ENCODE peak calls at places on chromosomes 3 and 15, in ten cellular contexts. One of them, this sample, is unnamed.
A peak's percentile ranks its signal among the peaks of the same experiment; 100 is the strongest.

GRCh38 chr3:188106006-188106405 is 48.0 kb upstream of the LPP start:
- DNase-seq in cardiac fibroblast: no peak
- DNase-seq in C1 segment of cervical spinal cord: no peak
- DNase-seq in central memory CD4-positive, alpha-beta T cell: no peak
- DNase-seq in IMR-90: no peak
- DNase-seq in activated CD8-positive, alpha-beta T cell treated with anti-CD3 and anti-CD28 coated beads for 36 hours: no peak
- DNase-seq in heart right ventricle: no peak
- DNase-seq in T47D: no peak
- DNase-seq in NCI-H345: no peak
- DNase-seq in tibial artery: no peak
- DNase-seq in this sample: no peak

GRCh38 chr15:31266712-31267111 is 59.9 kb upstream of the KLF13 start:
- DNase-seq in NCI-H345: no peak
- DNase-seq in IMR-90: no peak
- DNase-seq in central memory CD4-positive, alpha-beta T cell: no peak
- DNase-seq in T47D: no peak
- DNase-seq in heart right ventricle: peak; percentile 7
- DNase-seq in activated CD8-positive, alpha-beta T cell treated with anti-CD3 and anti-CD28 coated beads for 36 hours: no peak
- DNase-seq in tibial artery: peak; percentile 63
- DNase-seq in C1 segment of cervical spinal cord: no peak
- DNase-seq in cardiac fibroblast: no peak
- DNase-seq in this sample: no peak

GRCh38 chr3:44208086-44208485 is 33.6 kb upstream of the TOPAZ1 start:
- DNase-seq in NCI-H345: no peak
- DNase-seq in C1 segment of cervical spinal cord: no peak
- DNase-seq in T47D: no peak
- DNase-seq in activated CD8-positive, alpha-beta T cell treated with anti-CD3 and anti-CD28 coated beads for 36 hours: no peak
- DNase-seq in cardiac fibroblast: no peak
- DNase-seq in heart right ventricle: no peak
- DNase-seq in tibial artery: no peak
- DNase-seq in IMR-90: no peak
- DNase-seq in central memory CD4-positive, alpha-beta T cell: peak; percentile 24
- DNase-seq in this sample: no peak

GRCh38 chr15:100781061-100781960 is 98.3 kb upstream of the ALDH1A3 start:
- DNase-seq in T47D: no peak
- DNase-seq in NCI-H345: no peak
- DNase-seq in tibial artery: peak; percentile 51
- DNase-seq in central memory CD4-positive, alpha-beta T cell: no peak
- DNase-seq in heart right ventricle: peak; percentile 1
- DNase-seq in cardiac fibroblast: no peak
- DNase-seq in IMR-90: no peak
- DNase-seq in activated CD8-positive, alpha-beta T cell treated with anti-CD3 and anti-CD28 coated beads for 36 hours: no peak
- DNase-seq in C1 segment of cervical spinal cord: no peak
- DNase-seq in this sample: no peak

GRCh38 chr3:194265505-194265892 is 85.6 kb downstream of the CPN2 start:
- DNase-seq in IMR-90: peak; percentile 93
- DNase-seq in tibial artery: peak; percentile 95
- DNase-seq in C1 segment of cervical spinal cord: peak; percentile 34
- DNase-seq in cardiac fibroblast: peak; percentile 99
- DNase-seq in T47D: peak; percentile 71
- DNase-seq in central memory CD4-positive, alpha-beta T cell: no peak
- DNase-seq in NCI-H345: no peak
- DNase-seq in activated CD8-positive, alpha-beta T cell treated with anti-CD3 and anti-CD28 coated beads for 36 hours: no peak
- DNase-seq in heart right ventricle: peak; percentile 94
- DNase-seq in this sample: peak; percentile 93

GRCh38 chr3:116423365-116423764 is 21.9 kb downstream of the LSAMP start:
- DNase-seq in NCI-H345: peak; percentile 3
- DNase-seq in central memory CD4-positive, alpha-beta T cell: no peak
- DNase-seq in tibial artery: no peak
- DNase-seq in cardiac fibroblast: no peak
- DNase-seq in C1 segment of cervical spinal cord: peak; percentile 16
- DNase-seq in activated CD8-positive, alpha-beta T cell treated with anti-CD3 and anti-CD28 coated beads for 36 hours: no peak
- DNase-seq in T47D: no peak
- DNase-seq in IMR-90: peak; percentile 15
- DNase-seq in heart right ventricle: no peak
- DNase-seq in this sample: no peak

GRCh38 chr3:155101398-155101797 is 21.3 kb downstream of the MME start:
- DNase-seq in tibial artery: no peak
- DNase-seq in IMR-90: peak; percentile 81
- DNase-seq in C1 segment of cervical spinal cord: no peak
- DNase-seq in central memory CD4-positive, alpha-beta T cell: no peak
- DNase-seq in T47D: no peak
- DNase-seq in NCI-H345: no peak
- DNase-seq in cardiac fibroblast: peak; percentile 81
- DNase-seq in heart right ventricle: peak; percentile 32
- DNase-seq in activated CD8-positive, alpha-beta T cell treated with anti-CD3 and anti-CD28 coated beads for 36 hours: no peak
- DNase-seq in this sample: peak; percentile 18

GRCh38 chr3:6791161-6791560 is 69.8 kb upstream of the GRM7 start:
- DNase-seq in central memory CD4-positive, alpha-beta T cell: no peak
- DNase-seq in activated CD8-positive, alpha-beta T cell treated with anti-CD3 and anti-CD28 coated beads for 36 hours: no peak
- DNase-seq in tibial artery: no peak
- DNase-seq in cardiac fibroblast: peak; percentile 21
- DNase-seq in IMR-90: no peak
- DNase-seq in C1 segment of cervical spinal cord: no peak
- DNase-seq in NCI-H345: no peak
- DNase-seq in heart right ventricle: no peak
- DNase-seq in T47D: no peak
- DNase-seq in this sample: no peak

GRCh38 chr3:190384241-190384863 is 3.6 kb upstream of the CLDN16 start:
- DNase-seq in C1 segment of cervical spinal cord: no peak
- DNase-seq in IMR-90: peak; percentile 69
- DNase-seq in activated CD8-positive, alpha-beta T cell treated with anti-CD3 and anti-CD28 coated beads for 36 hours: peak; percentile 39
- DNase-seq in T47D: peak; percentile 97
- DNase-seq in heart right ventricle: peak; percentile 23
- DNase-seq in cardiac fibroblast: peak; percentile 63
- DNase-seq in central memory CD4-positive, alpha-beta T cell: no peak
- DNase-seq in tibial artery: no peak
- DNase-seq in NCI-H345: no peak
- DNase-seq in this sample: no peak

GRCh38 chr15:48631191-48631770 is 14.2 kb downstream of the FBN1 start:
- DNase-seq in cardiac fibroblast: peak; percentile 52
- DNase-seq in central memory CD4-positive, alpha-beta T cell: no peak
- DNase-seq in activated CD8-positive, alpha-beta T cell treated with anti-CD3 and anti-CD28 coated beads for 36 hours: peak; percentile 29
- DNase-seq in IMR-90: peak; percentile 32
- DNase-seq in C1 segment of cervical spinal cord: no peak
- DNase-seq in heart right ventricle: no peak
- DNase-seq in T47D: no peak
- DNase-seq in NCI-H345: no peak
- DNase-seq in tibial artery: no peak
- DNase-seq in this sample: peak; percentile 22

GRCh38 chr15:61226313-61227250 is 2.5 kb downstream of the RORA start:
- DNase-seq in IMR-90: peak; percentile 6
- DNase-seq in NCI-H345: no peak
- DNase-seq in C1 segment of cervical spinal cord: no peak
- DNase-seq in activated CD8-positive, alpha-beta T cell treated with anti-CD3 and anti-CD28 coated beads for 36 hours: no peak
- DNase-seq in T47D: no peak
- DNase-seq in cardiac fibroblast: no peak
- DNase-seq in tibial artery: no peak
- DNase-seq in heart right ventricle: no peak
- DNase-seq in central memory CD4-positive, alpha-beta T cell: no peak
- DNase-seq in this sample: no peak

GRCh38 chr3:152738656-152739055 is 96.3 kb upstream of the P2RY1 start:
- DNase-seq in central memory CD4-positive, alpha-beta T cell: no peak
- DNase-seq in heart right ventricle: no peak
- DNase-seq in NCI-H345: no peak
- DNase-seq in cardiac fibroblast: peak; percentile 79
- DNase-seq in tibial artery: no peak
- DNase-seq in activated CD8-positive, alpha-beta T cell treated with anti-CD3 and anti-CD28 coated beads for 36 hours: no peak
- DNase-seq in C1 segment of cervical spinal cord: no peak
- DNase-seq in T47D: no peak
- DNase-seq in IMR-90: no peak
- DNase-seq in this sample: no peak

GRCh38 chr15:67307156-67307555 is 52.6 kb downstream of the IQCH start:
- DNase-seq in T47D: no peak
- DNase-seq in activated CD8-positive, alpha-beta T cell treated with anti-CD3 and anti-CD28 coated beads for 36 hours: no peak
- DNase-seq in central memory CD4-positive, alpha-beta T cell: no peak
- DNase-seq in IMR-90: peak; percentile 63
- DNase-seq in NCI-H345: no peak
- DNase-seq in tibial artery: no peak
- DNase-seq in cardiac fibroblast: no peak
- DNase-seq in C1 segment of cervical spinal cord: no peak
- DNase-seq in heart right ventricle: no peak
- DNase-seq in this sample: no peak

GRCh38 chr15:67824157-67824899 is 981 bp upstream of the SKOR1 start:
- DNase-seq in activated CD8-positive, alpha-beta T cell treated with anti-CD3 and anti-CD28 coated beads for 36 hours: no peak
- DNase-seq in C1 segment of cervical spinal cord: no peak
- DNase-seq in heart right ventricle: no peak
- DNase-seq in T47D: no peak
- DNase-seq in central memory CD4-positive, alpha-beta T cell: no peak
- DNase-seq in IMR-90: no peak
- DNase-seq in NCI-H345: no peak
- DNase-seq in cardiac fibroblast: no peak
- DNase-seq in tibial artery: no peak
- DNase-seq in this sample: no peak

This sample was measured in left ventricle myocardium inferior.